ENCODE peak calls at places on chromosomes 3 and 15, in four cellular contexts. T, J, H and O are unnamed samples.

GRCh38 chr3:139970526-139970925 is 35.5 kb downstream of the CLSTN2 start:
- DNase-seq in J (no peak), H (no peak), T (peak; percentile 13), O (no peak)

GRCh38 chr3:5634411-5634810 is 446.9 kb downstream of the EDEM1 start:
- DNase-seq in T (peak; percentile 56), J (no peak), H (no peak), O (no peak)

GRCh38 chr15:34688699-34689098 is 66.1 kb downstream of the GJD2 start:
- DNase-seq in H (no peak), J (no peak), T (no peak), O (no peak)

GRCh38 chr3:113051827-113052226 is 61.0 kb downstream of the GTPBP8 start:
- DNase-seq in J (no peak), T (peak; percentile 3), H (no peak), O (no peak)

GRCh38 chr3:14795996-14796395 is 22.8 kb upstream of the FGD5 start:
- DNase-seq in T (no peak), H (no peak), J (no peak), O (no peak)

GRCh38 chr3:119173325-119173724 is at the start of gene UPK1B:
- DNase-seq in H (no peak), T (peak; percentile 82), J (no peak), O (no peak)

GRCh38 chr3:104909721-104910120 is 457.0 kb upstream of the ALCAM start:
- DNase-seq in J (no peak), H (no peak), T (no peak), O (no peak)

GRCh38 chr15:76274226-76274625 is 37.0 kb downstream of the ETFA start:
- DNase-seq in H (no peak), J (no peak), T (no peak), O (no peak)

GRCh38 chr3:130850846-130851245 is 43.0 kb upstream of the ATP2C1 start:
- DNase-seq in H (no peak), J (no peak), T (no peak), O (no peak)

GRCh38 chr3:161051856-161052255 is 53.3 kb downstream of the B3GALNT1 start:
- DNase-seq in T (peak; percentile 3), J (no peak), H (no peak), O (no peak)

GRCh38 chr3:46930176-46930944 is 46.2 kb downstream of the CCDC12 start:
- DNase-seq in T (no peak), H (no peak), J (no peak), O (no peak)

GRCh38 chr3:142501004-142501926 is 53.4 kb upstream of the XRN1 start:
- DNase-seq in J (no peak), H (no peak), T (no peak), O (peak; percentile 88)

GRCh38 chr15:92884813-92885461 is 15.2 kb upstream of the CHD2 start:
- DNase-seq in H (no peak), J (no peak), T (no peak), O (no peak)

DNA sequence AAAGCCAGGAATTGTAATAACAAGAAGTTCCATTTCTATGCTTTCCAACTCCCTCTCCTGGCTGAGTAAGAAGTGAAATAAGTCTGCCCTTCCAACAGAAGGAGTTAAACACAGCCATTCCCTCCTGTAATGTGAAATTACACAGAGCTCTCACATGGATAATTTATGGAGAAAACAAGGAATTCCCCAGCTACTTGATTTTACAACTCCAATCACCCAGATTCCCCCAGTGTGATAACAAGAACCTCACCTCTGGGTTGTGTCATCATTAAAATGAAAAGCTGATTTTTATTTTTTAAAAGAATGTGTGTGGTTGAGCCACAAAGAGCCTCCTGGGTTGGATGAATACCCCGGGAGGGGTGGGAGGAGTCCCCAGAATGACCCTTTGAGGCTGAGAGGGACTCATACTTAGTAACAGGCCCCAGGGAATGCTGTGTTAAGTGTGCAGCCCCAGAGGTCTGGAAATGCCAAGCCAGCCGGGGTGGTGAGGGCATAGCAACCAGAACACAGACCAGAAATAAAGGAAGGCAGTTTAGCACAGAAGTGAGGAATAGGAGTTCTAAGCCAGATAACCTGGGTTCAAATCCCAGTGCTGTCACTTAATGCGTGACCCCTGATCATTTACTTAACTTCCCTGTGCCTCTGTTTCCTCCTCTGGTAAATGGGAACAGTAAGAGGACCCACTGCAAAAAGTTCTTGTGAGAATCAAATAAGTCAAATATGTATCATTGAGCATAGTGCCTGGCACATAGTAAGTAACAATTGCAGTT is 124.9 kb upstream of the ARHGEF3 start:
- DNase-seq in H (no peak), J (no peak), T (no peak), O (peak; percentile 17)
- H3K4me1 ChIP-seq in H (peaks cover 11% of the 10 kb centered on the region), J (peaks cover 5% of the 10 kb centered on the region), T (peaks cover 6% of the 10 kb centered on the region), O (peaks cover 22% of the 10 kb centered on the region)

DNA sequence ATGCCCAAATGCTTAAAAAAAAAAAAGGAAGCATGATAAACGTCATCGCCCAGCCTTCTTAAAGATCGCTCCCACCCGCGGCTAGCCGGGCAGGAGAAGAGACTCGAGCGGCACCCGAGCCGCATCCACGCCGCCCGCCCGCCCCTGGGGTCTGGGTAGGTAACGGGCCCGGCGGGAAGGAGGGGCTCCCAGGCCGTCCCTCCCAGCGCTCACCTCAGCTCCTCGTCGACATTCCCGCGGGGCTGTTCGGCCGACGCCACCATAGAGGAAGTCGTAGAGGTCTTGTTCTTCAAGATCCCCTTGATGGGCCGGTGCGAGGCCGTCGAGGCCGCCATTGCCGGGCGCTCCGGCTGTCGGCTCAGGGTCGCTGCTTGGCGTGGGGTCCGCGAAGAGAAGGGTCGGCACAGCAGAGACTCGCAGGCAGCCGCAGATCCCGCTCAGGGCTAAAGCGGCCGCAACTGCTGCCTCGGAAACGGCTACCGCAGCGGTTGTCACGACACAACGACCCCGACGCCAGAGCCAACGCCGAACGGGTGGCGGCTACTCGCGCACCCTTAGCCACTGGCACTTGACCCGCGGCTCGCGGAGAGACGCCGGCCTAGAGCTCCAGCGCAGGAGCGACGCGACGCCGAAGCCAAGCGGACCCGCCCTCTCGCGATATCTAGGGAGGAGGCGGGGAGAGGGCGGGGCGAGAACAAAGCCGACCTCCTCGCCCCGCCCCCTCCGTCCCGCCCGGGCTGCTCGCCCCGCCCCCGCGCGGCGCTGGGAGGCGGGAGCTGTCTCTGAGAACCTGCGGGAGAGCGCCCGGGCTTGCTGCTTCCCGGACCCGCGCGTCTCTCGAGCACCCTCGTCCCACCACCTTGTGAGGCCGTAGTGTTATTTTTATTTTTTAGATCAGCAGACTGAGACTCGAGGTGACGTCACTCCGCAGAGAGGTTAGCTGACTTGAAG is at the start of gene PPP1R2:
- DNase-seq in J (peak; percentile 64), H (peak; percentile 54), T (peak; percentile 94), O (peak; percentile 80)
- H3K4me2 ChIP-seq in J (peak within 1 kb of the TSS; percentile 95), H (peak within 1 kb of the TSS; percentile 74), T (peak within 1 kb of the TSS; percentile 90), O (peak within 1 kb of the TSS; percentile 82)

GRCh38 chr3:50261505-50261904 is 7.4 kb upstream of the SEMA3B start:
- DNase-seq in J (no peak), T (no peak), H (no peak), O (no peak)
- H3K4me1 ChIP-seq in J (peaks cover 14% of the 10 kb centered on the region), T (peaks cover 9% of the 10 kb centered on the region), H (peaks cover 45% of the 10 kb centered on the region), O (peaks cover 31% of the 10 kb centered on the region)

DNA sequence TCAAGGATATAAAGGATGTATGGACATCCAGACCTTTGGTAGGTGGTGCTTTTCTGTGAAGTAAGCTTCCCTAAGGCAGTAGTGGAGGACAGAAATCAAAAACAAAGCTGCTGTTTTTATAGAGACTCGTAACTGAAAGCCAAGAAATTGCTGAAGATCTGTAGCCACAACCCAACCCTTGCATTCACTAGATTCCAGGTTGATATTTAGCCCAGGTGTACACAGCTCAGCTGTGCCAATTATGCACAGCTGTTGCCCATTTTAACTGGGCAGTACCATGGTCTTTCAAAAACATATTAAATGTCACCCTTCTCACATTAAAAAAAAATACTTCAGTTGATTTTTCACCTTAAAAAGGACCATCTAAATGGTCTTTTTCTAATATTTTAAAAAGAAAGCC is 75.8 kb downstream of the CNTN3 start:
- DNase-seq in H (no peak), T (no peak), J (no peak), O (no peak)
- H3K4me2 ChIP-seq in H (no peak overlapping the region), T (no peak overlapping the region), J (no peak overlapping the region), O (no peak overlapping the region)

DNA sequence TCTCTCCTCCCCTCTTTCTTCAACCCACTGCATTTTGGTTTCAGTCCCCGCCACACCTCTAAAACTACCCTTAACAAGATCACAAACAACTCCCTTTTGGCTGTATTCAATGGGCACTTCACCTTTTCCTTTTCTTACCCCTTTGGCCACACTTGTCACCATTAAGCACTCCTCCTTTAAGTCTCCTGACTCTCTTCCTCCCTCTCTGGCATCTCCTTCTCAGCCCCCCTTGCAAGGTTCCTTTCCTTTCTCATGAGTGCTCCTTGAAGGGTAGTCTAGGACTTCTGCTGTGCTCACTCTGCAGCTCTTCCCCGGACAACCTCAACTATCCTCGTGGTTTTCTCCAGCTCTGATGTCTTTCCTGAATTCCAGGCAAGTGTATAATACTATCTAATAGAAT is 103.7 kb downstream of the RPL22L1 start:
- DNase-seq in H (no peak), J (no peak), T (no peak), O (no peak)
- H3K4me1 ChIP-seq in H (peaks cover 11% of the 10 kb centered on the region), J (no peaks in the 10 kb centered on the region), T (peaks cover 7% of the 10 kb centered on the region), O (no peaks in the 10 kb centered on the region)

GRCh38 chr15:51356983-51357382 is 15.5 kb downstream of the GLDN start:
- DNase-seq in J (no peak), H (no peak), T (no peak), O (no peak)
- H3K4me2 ChIP-seq in J (no peak overlapping the region), H (peak overlapping the region; percentile 3), T (no peak overlapping the region), O (no peak overlapping the region)

GRCh38 chr3:188801393-188801792 is 370.4 kb upstream of the TPRG1 start:
- DNase-seq in J (no peak), H (no peak), T (no peak), O (no peak)
- H3K4me1 ChIP-seq in J (no peaks in the 10 kb centered on the region), H (no peaks in the 10 kb centered on the region), T (peaks cover 8% of the 10 kb centered on the region), O (no peaks in the 10 kb centered on the region)